ENCODE peak calls at places on chromosomes 4 and X, in four cellular contexts. One of them, this sample, is unnamed.

GRCh38 chr4:24559889-24560288 is 24.5 kb downstream of the DHX15 start:
- DNase-seq in aorta: no peak
- DNase-seq in GM23248: peak
- DNase-seq in heart right ventricle: no peak
- DNase-seq in this sample: no peak

GRCh38 chrX:39728025-39728424 is 369.7 kb downstream of the BCOR start:
- DNase-seq in GM23248: peak
- DNase-seq in aorta: no peak
- DNase-seq in heart right ventricle: no peak
- DNase-seq in this sample: no peak

GRCh38 chrX:74890676-74891430 is 34.4 kb downstream of the NEXMIF start:
- DNase-seq in heart right ventricle: no peak
- DNase-seq in aorta: no peak
- DNase-seq in GM23248: no peak
- DNase-seq in this sample: no peak

GRCh38 chrX:153371256-153371655 is 29.9 kb downstream of the PNMA6E start:
- DNase-seq in heart right ventricle: no peak
- DNase-seq in GM23248: no peak
- DNase-seq in aorta: no peak
- DNase-seq in this sample: no peak

GRCh38 chr4:83112239-83112638 is 2.3 kb downstream of the PLAC8 start:
- DNase-seq in GM23248: no peak
- DNase-seq in aorta: no peak
- DNase-seq in heart right ventricle: no peak
- DNase-seq in this sample: no peak

GRCh38 chrX:74529311-74529710 is 85.1 kb downstream of the RLIM start:
- DNase-seq in heart right ventricle: no peak
- DNase-seq in GM23248: no peak
- DNase-seq in aorta: no peak
- DNase-seq in this sample: no peak

GRCh38 chrX:38717871-38718270 is 83.4 kb upstream of the MID1IP1 start:
- DNase-seq in aorta: no peak
- DNase-seq in GM23248: peak
- DNase-seq in heart right ventricle: no peak
- DNase-seq in this sample: peak

GRCh38 chr4:111512081-111512774 is 633.0 kb upstream of the FAM241A start:
- DNase-seq in GM23248: peak
- DNase-seq in heart right ventricle: no peak
- DNase-seq in aorta: no peak
- DNase-seq in this sample: peak

GRCh38 chr4:172688536-172688935 is 480.1 kb upstream of the GALNT7 start:
- DNase-seq in GM23248: no peak
- DNase-seq in aorta: no peak
- DNase-seq in heart right ventricle: no peak
- DNase-seq in this sample: peak

GRCh38 chrX:155094468-155095061 is 23.3 kb downstream of the BRCC3 start:
- DNase-seq in heart right ventricle: no peak
- DNase-seq in GM23248: peak
- DNase-seq in aorta: no peak
- DNase-seq in this sample: peak

GRCh38 chr4:150130953-150131352 is 52.7 kb downstream of the DCLK2 start:
- DNase-seq in GM23248: peak
- DNase-seq in aorta: peak
- DNase-seq in heart right ventricle: no peak
- DNase-seq in this sample: peak

GRCh38 chr4:54093609-54094240 is 6.2 kb upstream of the GSX2 start:
- DNase-seq in heart right ventricle: no peak
- DNase-seq in aorta: no peak
- DNase-seq in GM23248: no peak
- DNase-seq in this sample: no peak

GRCh38 chrX:30935985-30936384 is 46.9 kb upstream of the TAB3 start:
- DNase-seq in heart right ventricle: peak
- DNase-seq in GM23248: peak
- DNase-seq in aorta: peak
- DNase-seq in this sample: peak

GRCh38 chr4:127256500-127256899 is 376.3 kb upstream of the INTU start:
- DNase-seq in heart right ventricle: no peak
- DNase-seq in GM23248: no peak
- DNase-seq in aorta: no peak
- DNase-seq in this sample: no peak

GRCh38 chrX:123830309-123830708 is 29.5 kb upstream of the XIAP start:
- DNase-seq in heart right ventricle: no peak
- DNase-seq in GM23248: no peak
- DNase-seq in aorta: peak
- DNase-seq in this sample: no peak

GRCh38 chr4:155025762-155026457 is 182.5 kb upstream of the NPY2R start:
- DNase-seq in GM23248: peak
- DNase-seq in heart right ventricle: peak
- DNase-seq in aorta: peak
- DNase-seq in this sample: peak

GRCh38 chr4:39502034-39502658 is 25.1 kb downstream of the UGDH start:
- DNase-seq in aorta: no peak
- DNase-seq in heart right ventricle: no peak
- DNase-seq in GM23248: peak
- DNase-seq in this sample: peak

GRCh38 chr4:109912706-109913621 is at the start of gene EGF:
- DNase-seq in heart right ventricle: peak
- DNase-seq in GM23248: peak
- DNase-seq in aorta: no peak
- DNase-seq in this sample: peak

GRCh38 chr4:54961357-54961975 is 163.9 kb downstream of the KDR start:
- DNase-seq in aorta: no peak
- DNase-seq in heart right ventricle: no peak
- DNase-seq in GM23248: peak
- DNase-seq in this sample: peak

GRCh38 chrX:96424007-96424406 is 260.6 kb upstream of the DIAPH2 start:
- DNase-seq in heart right ventricle: no peak
- DNase-seq in aorta: no peak
- DNase-seq in GM23248: peak
- DNase-seq in this sample: peak

GRCh38 chr4:28373601-28374000 is 1513.0 kb downstream of the STIM2 start:
- DNase-seq in GM23248: peak
- DNase-seq in heart right ventricle: no peak
- DNase-seq in aorta: no peak
- DNase-seq in this sample: peak

GRCh38 chr4:2891294-2891693 is 47.6 kb downstream of the ADD1 start:
- DNase-seq in GM23248: peak
- DNase-seq in aorta: no peak
- DNase-seq in heart right ventricle: no peak
- DNase-seq in this sample: peak

GRCh38 chr4:61553562-61554125 is 353.5 kb downstream of the ADGRL3 start:
- DNase-seq in heart right ventricle: no peak
- DNase-seq in aorta: no peak
- DNase-seq in GM23248: no peak
- DNase-seq in this sample: no peak

GRCh38 chr4:10761903-10762302 is 77.3 kb upstream of the CLNK start:
- DNase-seq in GM23248: peak
- DNase-seq in heart right ventricle: no peak
- DNase-seq in aorta: no peak
- DNase-seq in this sample: no peak

GRCh38 chrX:46791927-46792825 is 33.3 kb upstream of the SLC9A7 start:
- DNase-seq in heart right ventricle: no peak
- DNase-seq in GM23248: peak
- DNase-seq in aorta: peak
- DNase-seq in this sample: peak

DNA sequence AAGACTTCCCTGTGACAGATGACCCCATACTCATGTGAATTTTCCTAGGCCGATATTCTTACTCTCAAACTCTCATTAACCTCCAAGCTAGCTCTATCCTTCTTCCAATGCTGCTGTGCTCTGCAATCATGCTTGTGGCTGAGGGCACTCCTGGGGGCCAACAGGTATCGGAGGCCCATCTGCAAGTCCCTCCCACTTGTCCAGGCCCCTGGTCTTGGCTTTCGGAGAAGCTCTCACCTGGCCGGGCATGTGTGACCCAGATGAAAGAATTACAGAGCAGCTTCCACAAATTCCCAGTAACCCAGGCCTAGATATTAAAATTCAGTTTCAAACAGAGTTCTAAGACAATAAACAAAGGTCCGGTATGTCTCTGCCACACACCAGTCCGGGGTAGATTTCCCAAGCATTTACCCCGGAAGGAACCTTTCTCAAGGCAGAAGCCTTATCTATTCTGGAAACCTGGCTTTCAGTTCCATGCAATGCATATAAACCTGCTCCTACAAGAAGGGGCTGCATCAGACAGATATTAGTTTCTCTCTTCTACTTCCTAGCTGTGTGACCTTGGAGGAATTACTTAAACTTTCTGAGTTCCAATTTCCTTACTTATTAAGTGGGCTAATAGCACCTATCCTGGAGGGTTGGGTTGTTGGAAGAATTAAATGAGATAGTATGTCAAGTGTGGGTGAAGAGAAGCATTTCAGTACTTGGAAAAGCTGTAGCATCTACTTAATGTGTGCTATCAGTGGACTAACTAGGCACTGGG is 270.8 kb downstream of the PTTG2 start:
- DNase-seq in heart right ventricle: no peak
- DNase-seq in aorta: no peak
- DNase-seq in GM23248: no peak
- DNase-seq in this sample: no peak
- H3K27ac ChIP-seq in heart right ventricle: no peak
- H3K27ac ChIP-seq in aorta: no peak
- H3K27ac ChIP-seq in GM23248: no peak
- H3K27ac ChIP-seq in this sample: no peak

GRCh38 chr4:56999751-57000150 is 21.1 kb downstream of the POLR2B start:
- DNase-seq in GM23248: no peak
- DNase-seq in heart right ventricle: no peak
- DNase-seq in aorta: no peak
- DNase-seq in this sample: no peak

GRCh38 chr4:56990109-56990508 is 11.4 kb downstream of the POLR2B start:
- DNase-seq in heart right ventricle: no peak
- DNase-seq in aorta: no peak
- DNase-seq in GM23248: peak
- DNase-seq in this sample: peak

GRCh38 chr4:56995525-56995924 is 16.8 kb downstream of the POLR2B start:
- DNase-seq in aorta: peak
- DNase-seq in GM23248: peak
- DNase-seq in heart right ventricle: peak
- DNase-seq in this sample: no peak
- H3K27ac ChIP-seq in aorta: no peak
- H3K27ac ChIP-seq in GM23248: peak
- H3K27ac ChIP-seq in heart right ventricle: peak
- H3K27ac ChIP-seq in this sample: no peak

GRCh38 chrX:42490111-42490510 is 287.9 kb downstream of the PPP1R2C start:
- DNase-seq in heart right ventricle: no peak
- DNase-seq in aorta: no peak
- DNase-seq in GM23248: no peak
- DNase-seq in this sample: no peak

GRCh38 chrX:42484233-42484632 is 293.7 kb downstream of the PPP1R2C start:
- DNase-seq in GM23248: no peak
- DNase-seq in heart right ventricle: no peak
- DNase-seq in aorta: no peak
- DNase-seq in this sample: no peak

GRCh38 chrX:42491145-42491907 is 286.6 kb downstream of the PPP1R2C start:
- DNase-seq in GM23248: no peak
- DNase-seq in heart right ventricle: no peak
- DNase-seq in aorta: no peak
- DNase-seq in this sample: no peak

GRCh38 chrX:42485621-42486020 is 292.3 kb downstream of the PPP1R2C start:
- DNase-seq in aorta: no peak
- DNase-seq in heart right ventricle: no peak
- DNase-seq in GM23248: peak
- DNase-seq in this sample: no peak
- H3K27ac ChIP-seq in aorta: no peak
- H3K27ac ChIP-seq in heart right ventricle: no peak
- H3K27ac ChIP-seq in GM23248: no peak
- H3K27ac ChIP-seq in this sample: no peak

GRCh38 chr4:73104695-73105094 is 35.2 kb upstream of the COX18 start:
- DNase-seq in heart right ventricle: no peak
- DNase-seq in aorta: no peak
- DNase-seq in GM23248: no peak
- DNase-seq in this sample: no peak

GRCh38 chr4:73092868-73093267 is 23.4 kb upstream of the COX18 start:
- DNase-seq in aorta: no peak
- DNase-seq in GM23248: no peak
- DNase-seq in heart right ventricle: no peak
- DNase-seq in this sample: no peak

GRCh38 chr4:73099143-73099542 is 29.6 kb upstream of the COX18 start:
- DNase-seq in heart right ventricle: no peak
- DNase-seq in aorta: no peak
- DNase-seq in GM23248: no peak
- DNase-seq in this sample: no peak

GRCh38 chr4:73103799-73104503 is 34.4 kb upstream of the COX18 start:
- DNase-seq in aorta: no peak
- DNase-seq in heart right ventricle: no peak
- DNase-seq in GM23248: no peak
- DNase-seq in this sample: peak

GRCh38 chr4:73098713-73099112 is 29.2 kb upstream of the COX18 start:
- DNase-seq in aorta: no peak
- DNase-seq in GM23248: no peak
- DNase-seq in heart right ventricle: no peak
- DNase-seq in this sample: no peak
- H3K27ac ChIP-seq in aorta: no peak
- H3K27ac ChIP-seq in GM23248: no peak
- H3K27ac ChIP-seq in heart right ventricle: no peak
- H3K27ac ChIP-seq in this sample: no peak

GRCh38 chr4:5199912-5200311 is 148.6 kb downstream of the STK32B start:
- DNase-seq in aorta: no peak
- DNase-seq in GM23248: no peak
- DNase-seq in heart right ventricle: no peak
- DNase-seq in this sample: no peak

GRCh38 chr4:5198586-5198985 is 147.3 kb downstream of the STK32B start:
- DNase-seq in aorta: no peak
- DNase-seq in GM23248: no peak
- DNase-seq in heart right ventricle: no peak
- DNase-seq in this sample: no peak

GRCh38 chr4:5200546-5200945 is 149.3 kb downstream of the STK32B start:
- DNase-seq in aorta: no peak
- DNase-seq in heart right ventricle: no peak
- DNase-seq in GM23248: peak
- DNase-seq in this sample: no peak

GRCh38 chr4:5203309-5203708 is 152.0 kb downstream of the STK32B start:
- DNase-seq in heart right ventricle: no peak
- DNase-seq in GM23248: peak
- DNase-seq in aorta: no peak
- DNase-seq in this sample: no peak

GRCh38 chr4:5199142-5199541 is 147.9 kb downstream of the STK32B start:
- DNase-seq in GM23248: no peak
- DNase-seq in heart right ventricle: no peak
- DNase-seq in aorta: no peak
- DNase-seq in this sample: no peak
- H3K27ac ChIP-seq in GM23248: no peak
- H3K27ac ChIP-seq in heart right ventricle: no peak
- H3K27ac ChIP-seq in aorta: no peak
- H3K27ac ChIP-seq in this sample: no peak

GRCh38 chrX:353566-354535 is 32.9 kb downstream of the PPP2R3B start:
- DNase-seq in heart right ventricle: no peak
- DNase-seq in GM23248: no peak
- DNase-seq in aorta: peak
- DNase-seq in this sample: no peak
- H3K27ac ChIP-seq in heart right ventricle: no peak
- H3K27ac ChIP-seq in GM23248: no peak
- H3K27ac ChIP-seq in aorta: no peak
- H3K27ac ChIP-seq in this sample: no peak

GRCh38 chr4:102809691-102810090 is 17.7 kb downstream of the UBE2D3 start:
- DNase-seq in GM23248: peak
- DNase-seq in aorta: no peak
- DNase-seq in heart right ventricle: no peak
- DNase-seq in this sample: no peak
- H3K27ac ChIP-seq in GM23248: peak
- H3K27ac ChIP-seq in aorta: no peak
- H3K27ac ChIP-seq in heart right ventricle: peak
- H3K27ac ChIP-seq in this sample: no peak